ENCODE peak calls at places on chromosomes 5 and 9, in ten cellular contexts. One of them, this sample, is unnamed.

GRCh38 chr5:55682071-55682470 is 30.1 kb downstream of the SLC38A9 start:
- DNase-seq in tibial nerve: no peak
- DNase-seq in upper lobe of left lung: no peak
- DNase-seq in thyroid gland: no peak
- DNase-seq in A549: no peak
- DNase-seq in H54: no peak
- DNase-seq in lower leg skin: no peak
- DNase-seq in prostate gland: no peak
- DNase-seq in transverse colon: no peak
- DNase-seq in H1: no peak
- DNase-seq in this sample: no peak

GRCh38 chr5:36393656-36394438 is 92.1 kb upstream of the RANBP3L start:
- DNase-seq in tibial nerve: no peak
- DNase-seq in upper lobe of left lung: no peak
- DNase-seq in thyroid gland: no peak
- DNase-seq in A549: no peak
- DNase-seq in H54: no peak
- DNase-seq in lower leg skin: no peak
- DNase-seq in prostate gland: no peak
- DNase-seq in transverse colon: no peak
- DNase-seq in H1: no peak
- DNase-seq in this sample: no peak

GRCh38 chr5:12111263-12111662 is 207.0 kb upstream of the CTNND2 start:
- DNase-seq in tibial nerve: no peak
- DNase-seq in upper lobe of left lung: no peak
- DNase-seq in thyroid gland: no peak
- DNase-seq in A549: no peak
- DNase-seq in H54: no peak
- DNase-seq in lower leg skin: no peak
- DNase-seq in prostate gland: no peak
- DNase-seq in transverse colon: no peak
- DNase-seq in H1: no peak
- DNase-seq in this sample: no peak

GRCh38 chr9:74025402-74025894 is 471.7 kb upstream of the RORB start:
- DNase-seq in tibial nerve: no peak
- DNase-seq in upper lobe of left lung: no peak
- DNase-seq in thyroid gland: no peak
- DNase-seq in A549: no peak
- DNase-seq in H54: no peak
- DNase-seq in lower leg skin: no peak
- DNase-seq in prostate gland: no peak
- DNase-seq in transverse colon: no peak
- DNase-seq in H1: no peak
- DNase-seq in this sample: no peak

GRCh38 chr5:37391591-37391990 is 12.5 kb downstream of the WDR70 start:
- DNase-seq in tibial nerve: no peak
- DNase-seq in upper lobe of left lung: no peak
- DNase-seq in thyroid gland: no peak
- DNase-seq in A549: no peak
- DNase-seq in H54: no peak
- DNase-seq in lower leg skin: no peak
- DNase-seq in prostate gland: no peak
- DNase-seq in transverse colon: no peak
- DNase-seq in H1: no peak
- DNase-seq in this sample: no peak

GRCh38 chr5:1368756-1369155 is 23.9 kb upstream of the CLPTM1L start:
- DNase-seq in tibial nerve: no peak
- DNase-seq in upper lobe of left lung: no peak
- DNase-seq in thyroid gland: no peak
- DNase-seq in A549: no peak
- DNase-seq in H54: no peak
- DNase-seq in lower leg skin: no peak
- DNase-seq in prostate gland: no peak
- DNase-seq in transverse colon: no peak
- DNase-seq in H1: no peak
- DNase-seq in this sample: no peak

GRCh38 chr9:129816501-129817435 is 7.2 kb downstream of the TOR1A start:
- DNase-seq in tibial nerve: no peak
- DNase-seq in upper lobe of left lung: no peak
- DNase-seq in thyroid gland: no peak
- DNase-seq in A549: no peak
- DNase-seq in H54: no peak
- DNase-seq in lower leg skin: no peak
- DNase-seq in prostate gland: no peak
- DNase-seq in transverse colon: no peak
- DNase-seq in H1: no peak
- DNase-seq in this sample: no peak

GRCh38 chr5:98205691-98206461 is 567.6 kb upstream of the RGMB start:
- DNase-seq in tibial nerve: no peak
- DNase-seq in upper lobe of left lung: no peak
- DNase-seq in thyroid gland: no peak
- DNase-seq in A549: no peak
- DNase-seq in H54: no peak
- DNase-seq in lower leg skin: no peak
- DNase-seq in prostate gland: no peak
- DNase-seq in transverse colon: no peak
- DNase-seq in H1: no peak
- DNase-seq in this sample: no peak

GRCh38 chr5:115349001-115349817 is 52.8 kb upstream of the CCDC112 start:
- DNase-seq in tibial nerve: peak; percentile 23
- DNase-seq in upper lobe of left lung: no peak
- DNase-seq in thyroid gland: no peak
- DNase-seq in A549: peak; percentile 67
- DNase-seq in H54: peak; percentile 31
- DNase-seq in lower leg skin: no peak
- DNase-seq in prostate gland: no peak
- DNase-seq in transverse colon: peak; percentile 42
- DNase-seq in H1: no peak
- DNase-seq in this sample: no peak

GRCh38 chr5:54985301-54986268 is at the start of gene ESM1:
- DNase-seq in tibial nerve: no peak
- DNase-seq in upper lobe of left lung: peak; percentile 53
- DNase-seq in thyroid gland: peak; percentile 34
- DNase-seq in A549: no peak
- DNase-seq in H54: peak; percentile 22
- DNase-seq in lower leg skin: no peak
- DNase-seq in prostate gland: no peak
- DNase-seq in transverse colon: no peak
- DNase-seq in H1: no peak
- DNase-seq in this sample: no peak

GRCh38 chr9:136363606-136364368 is at the start of gene DNLZ:
- DNase-seq in tibial nerve: peak; percentile 75
- DNase-seq in upper lobe of left lung: peak; percentile 98
- DNase-seq in thyroid gland: peak; percentile 85
- DNase-seq in A549: peak; percentile 87
- DNase-seq in H54: peak; percentile 98
- DNase-seq in lower leg skin: peak; percentile 97
- DNase-seq in prostate gland: peak; percentile 72
- DNase-seq in transverse colon: peak; percentile 89
- DNase-seq in H1: peak; percentile 92
- DNase-seq in this sample: peak; percentile 96

GRCh38 chr9:136364369-136364748 is 815 bp upstream of the DNLZ start:
- DNase-seq in tibial nerve: no peak
- DNase-seq in upper lobe of left lung: peak; percentile 85
- DNase-seq in thyroid gland: no peak
- DNase-seq in A549: no peak
- DNase-seq in H54: no peak
- DNase-seq in lower leg skin: no peak
- DNase-seq in prostate gland: no peak
- DNase-seq in transverse colon: no peak
- DNase-seq in H1: no peak
- DNase-seq in this sample: no peak

GRCh38 chr9:136361757-136362449 is 1.6 kb downstream of the DNLZ start:
- DNase-seq in tibial nerve: peak; percentile 30
- DNase-seq in upper lobe of left lung: peak; percentile 81
- DNase-seq in thyroid gland: no peak
- DNase-seq in A549: no peak
- DNase-seq in H54: no peak
- DNase-seq in lower leg skin: no peak
- DNase-seq in prostate gland: no peak
- DNase-seq in transverse colon: no peak
- DNase-seq in H1: no peak
- DNase-seq in this sample: no peak

GRCh38 chr9:136362450-136362784 is 1.1 kb downstream of the DNLZ start:
- DNase-seq in tibial nerve: no peak
- DNase-seq in upper lobe of left lung: peak; percentile 81
- DNase-seq in thyroid gland: no peak
- DNase-seq in A549: no peak
- DNase-seq in H54: no peak
- DNase-seq in lower leg skin: no peak
- DNase-seq in prostate gland: no peak
- DNase-seq in transverse colon: no peak
- DNase-seq in H1: no peak
- DNase-seq in this sample: peak; percentile 44

GRCh38 chr9:136363106-136363605 is 388 bp downstream of the DNLZ start:
- DNase-seq in tibial nerve: peak; percentile 93
- DNase-seq in upper lobe of left lung: peak; percentile 97
- DNase-seq in thyroid gland: peak; percentile 96
- DNase-seq in A549: peak; percentile 82
- DNase-seq in H54: peak; percentile 100
- DNase-seq in lower leg skin: peak; percentile 99
- DNase-seq in prostate gland: peak; percentile 95
- DNase-seq in transverse colon: peak; percentile 98
- DNase-seq in H1: peak; percentile 99
- DNase-seq in this sample: peak; percentile 94
- TF ChIP-seq POLR2A in tibial nerve: peak; percentile 72
- TF ChIP-seq POLR2A in upper lobe of left lung: peak; percentile 62
- TF ChIP-seq POLR2A in thyroid gland: no peak
- TF ChIP-seq POLR2A in A549: peak; percentile 76
- TF ChIP-seq POLR2A in H54: no peak
- TF ChIP-seq POLR2A in lower leg skin: no peak
- TF ChIP-seq POLR2A in prostate gland: peak; percentile 66
- TF ChIP-seq POLR2A in transverse colon: peak; percentile 79
- TF ChIP-seq POLR2A in H1: peak; percentile 79
- TF ChIP-seq POLR2A in this sample: peak; percentile 76

DNA sequence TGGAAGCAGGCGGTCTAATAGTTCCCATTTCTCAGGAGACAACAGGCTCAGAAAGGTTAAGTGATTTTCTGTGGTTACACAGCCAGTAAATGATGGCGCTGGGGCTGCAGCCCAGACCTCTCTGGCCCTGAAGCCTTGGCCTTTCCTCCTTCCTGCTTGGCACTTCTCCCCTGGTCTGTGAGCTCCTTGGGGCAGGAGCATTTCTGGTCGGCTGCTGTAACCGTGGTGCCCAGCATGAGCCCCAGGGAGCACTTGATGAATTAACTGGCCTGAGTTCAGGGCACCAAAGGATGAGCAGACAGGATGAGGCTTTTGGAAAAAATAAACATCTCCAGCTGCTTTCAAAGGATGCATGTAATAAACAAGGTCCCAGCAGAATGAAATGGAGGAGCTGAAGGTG is 30.2 kb downstream of the CDHR2 start:
- DNase-seq in tibial nerve: no peak
- DNase-seq in upper lobe of left lung: no peak
- DNase-seq in thyroid gland: no peak
- DNase-seq in A549: no peak
- DNase-seq in H54: no peak
- DNase-seq in lower leg skin: no peak
- DNase-seq in prostate gland: no peak
- DNase-seq in transverse colon: no peak
- DNase-seq in H1: no peak
- DNase-seq in this sample: no peak
- TF ChIP-seq POLR2A in tibial nerve: no peak
- TF ChIP-seq POLR2A in upper lobe of left lung: no peak
- TF ChIP-seq POLR2A in thyroid gland: no peak
- TF ChIP-seq POLR2A in A549: no peak
- TF ChIP-seq POLR2A in H54: no peak
- TF ChIP-seq POLR2A in lower leg skin: no peak
- TF ChIP-seq POLR2A in prostate gland: no peak
- TF ChIP-seq POLR2A in transverse colon: no peak
- TF ChIP-seq POLR2A in H1: no peak
- TF ChIP-seq POLR2A in this sample: no peak

GRCh38 chr9:5892456-5893133 is 1.9 kb downstream of the MLANA start:
- DNase-seq in tibial nerve: no peak
- DNase-seq in upper lobe of left lung: no peak
- DNase-seq in thyroid gland: no peak
- DNase-seq in A549: no peak
- DNase-seq in H54: no peak
- DNase-seq in lower leg skin: no peak
- DNase-seq in prostate gland: no peak
- DNase-seq in transverse colon: no peak
- DNase-seq in H1: no peak
- DNase-seq in this sample: no peak

GRCh38 chr9:5894237-5894959 is 3.7 kb downstream of the MLANA start:
- DNase-seq in tibial nerve: no peak
- DNase-seq in upper lobe of left lung: no peak
- DNase-seq in thyroid gland: no peak
- DNase-seq in A549: no peak
- DNase-seq in H54: no peak
- DNase-seq in lower leg skin: no peak
- DNase-seq in prostate gland: no peak
- DNase-seq in transverse colon: no peak
- DNase-seq in H1: no peak
- DNase-seq in this sample: no peak

GRCh38 chr9:5893134-5893505 is 2.4 kb downstream of the MLANA start:
- DNase-seq in tibial nerve: no peak
- DNase-seq in upper lobe of left lung: no peak
- DNase-seq in thyroid gland: no peak
- DNase-seq in A549: no peak
- DNase-seq in H54: no peak
- DNase-seq in lower leg skin: no peak
- DNase-seq in prostate gland: no peak
- DNase-seq in transverse colon: no peak
- DNase-seq in H1: no peak
- DNase-seq in this sample: no peak

GRCh38 chr9:5895782-5896181 is 5.1 kb downstream of the MLANA start:
- DNase-seq in tibial nerve: no peak
- DNase-seq in upper lobe of left lung: no peak
- DNase-seq in thyroid gland: peak; percentile 97
- DNase-seq in A549: no peak
- DNase-seq in H54: no peak
- DNase-seq in lower leg skin: no peak
- DNase-seq in prostate gland: no peak
- DNase-seq in transverse colon: no peak
- DNase-seq in H1: no peak
- DNase-seq in this sample: no peak

GRCh38 chr9:5893591-5894236 is 3.0 kb downstream of the MLANA start:
- DNase-seq in tibial nerve: no peak
- DNase-seq in upper lobe of left lung: no peak
- DNase-seq in thyroid gland: no peak
- DNase-seq in A549: no peak
- DNase-seq in H54: no peak
- DNase-seq in lower leg skin: no peak
- DNase-seq in prostate gland: no peak
- DNase-seq in transverse colon: no peak
- DNase-seq in H1: no peak
- DNase-seq in this sample: no peak
- TF ChIP-seq POLR2A in tibial nerve: no peak
- TF ChIP-seq POLR2A in upper lobe of left lung: no peak
- TF ChIP-seq POLR2A in thyroid gland: no peak
- TF ChIP-seq POLR2A in A549: no peak
- TF ChIP-seq POLR2A in H54: no peak
- TF ChIP-seq POLR2A in lower leg skin: no peak
- TF ChIP-seq POLR2A in prostate gland: no peak
- TF ChIP-seq POLR2A in transverse colon: no peak
- TF ChIP-seq POLR2A in H1: no peak
- TF ChIP-seq POLR2A in this sample: no peak

DNA sequence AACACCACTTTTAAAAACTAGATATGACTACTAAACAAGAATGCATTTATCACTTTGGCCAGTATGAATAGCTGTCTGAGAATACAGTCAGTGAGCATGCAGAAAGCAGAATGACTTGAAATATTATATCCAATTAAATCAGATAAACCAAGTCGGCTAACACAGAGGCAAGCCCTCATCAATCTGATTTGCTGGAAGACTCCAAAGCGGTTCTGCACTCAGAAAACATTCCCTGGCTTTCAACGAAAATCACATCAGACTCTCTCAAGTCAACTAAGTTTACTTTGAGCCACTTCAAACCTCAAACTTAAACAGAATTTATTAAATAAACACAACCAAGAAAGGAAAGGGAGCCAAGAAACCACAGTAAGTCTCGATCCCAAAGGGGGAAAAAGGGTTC is 1.4 kb downstream of the MYO10 start:
- DNase-seq in tibial nerve: no peak
- DNase-seq in upper lobe of left lung: no peak
- DNase-seq in thyroid gland: no peak
- DNase-seq in A549: no peak
- DNase-seq in H54: no peak
- DNase-seq in lower leg skin: no peak
- DNase-seq in prostate gland: peak; percentile 10
- DNase-seq in transverse colon: no peak
- DNase-seq in H1: no peak
- DNase-seq in this sample: no peak
- TF ChIP-seq POLR2A in tibial nerve: no peak
- TF ChIP-seq POLR2A in upper lobe of left lung: no peak
- TF ChIP-seq POLR2A in thyroid gland: no peak
- TF ChIP-seq POLR2A in A549: no peak
- TF ChIP-seq POLR2A in H54: no peak
- TF ChIP-seq POLR2A in lower leg skin: no peak
- TF ChIP-seq POLR2A in prostate gland: no peak
- TF ChIP-seq POLR2A in transverse colon: no peak
- TF ChIP-seq POLR2A in H1: no peak
- TF ChIP-seq POLR2A in this sample: no peak